ENCODE peak calls at places on chromosomes 11 and 22, in six cellular contexts. J is foreskin fibroblast; N is NCI-H1105; W is stimulated activated CD8-positive, alpha-beta memory T cell treated with anti-CD3 and anti-CD28 coated beads, Interleukin-15, amount 100 ng/mL, for 4 hours; H is activated CD8-positive, alpha-beta memory T cell treated with anti-CD3 and anti-CD28 coated beads for 4 hours; G is activated naive CD4-positive, alpha-beta T cell. K is an unnamed sample.
A peak's percentile ranks its signal among the peaks of the same experiment; 100 is the strongest.

GRCh38 chr11:20058749-20059458 is 101.4 kb downstream of the DBX1 start:
- DNase-seq in J (peak; percentile 13), H (no peak), G (no peak), W (no peak), N (no peak), K (no peak)

GRCh38 chr11:71334191-71334590 is 81.8 kb upstream of the SHANK2 start:
- DNase-seq in W (no peak), G (no peak), J (no peak), H (no peak), N (no peak), K (no peak)

GRCh38 chr22:35352214-35353111 is 28.4 kb upstream of the HMOX1 start:
- DNase-seq in G (no peak), W (no peak), J (no peak), N (no peak), H (peak; percentile 18), K (peak; percentile 52)

GRCh38 chr11:64358907-64359711 is at the start of gene RPS6KA4:
- DNase-seq in J (peak; percentile 90), N (peak; percentile 40), G (no peak), H (no peak), W (no peak), K (peak; percentile 59)

GRCh38 chr11:93525601-93526000 is 17.6 kb downstream of the SMCO4 start:
- DNase-seq in N (no peak), H (no peak), J (peak; percentile 43), G (no peak), W (no peak), K (no peak)

GRCh38 chr22:49079027-49079725 is 748.5 kb downstream of the BRD1 start:
- DNase-seq in J (no peak), N (no peak), W (no peak), G (no peak), H (no peak), K (no peak)

GRCh38 chr11:60343094-60343704 is 16.1 kb downstream of the MS4A6E start:
- DNase-seq in H (no peak), N (no peak), G (no peak), W (no peak), J (peak; percentile 1), K (no peak)

GRCh38 chr11:36362902-36363301 is 66.8 kb downstream of the PRR5L start:
- DNase-seq in H (no peak), N (no peak), J (peak; percentile 31), G (no peak), W (no peak), K (no peak)

GRCh38 chr11:12862761-12863469 is 146.2 kb upstream of the RASSF10 start:
- DNase-seq in J (peak; percentile 89), N (peak; percentile 75), G (no peak), H (no peak), W (no peak), K (no peak)

GRCh38 chr11:72446929-72447753 is 12.8 kb upstream of the CLPB start:
- DNase-seq in N (peak; percentile 13), H (no peak), W (no peak), J (peak; percentile 71), G (no peak), K (no peak)

GRCh38 chr22:36765131-36765942 is 10.6 kb downstream of the IFT27 start:
- DNase-seq in H (no peak), G (no peak), W (no peak), N (no peak), J (no peak), K (no peak)

GRCh38 chr11:66866007-66866406 is 9.1 kb downstream of the LRFN4 start:
- DNase-seq in W (no peak), H (no peak), G (no peak), N (no peak), J (no peak), K (no peak)